ENCODE peak calls at places on chromosomes 6 and 20, in six cellular contexts. One of them, this sample, is unnamed.

GRCh38 chr6:109239192-109239917 is 142.9 kb downstream of the CD164 start:
- DNase-seq in hepatocyte: peak
- DNase-seq in naive thymus-derived CD4-positive, alpha-beta T cell: no peak
- DNase-seq in DND-41: no peak
- DNase-seq in CD8-positive, alpha-beta T cell: no peak
- DNase-seq in IMR-90: no peak
- DNase-seq in this sample: no peak

GRCh38 chr6:36851149-36851614 is 11.9 kb upstream of the CPNE5 start:
- DNase-seq in hepatocyte: peak
- DNase-seq in IMR-90: peak
- DNase-seq in DND-41: peak
- DNase-seq in CD8-positive, alpha-beta T cell: no peak
- DNase-seq in naive thymus-derived CD4-positive, alpha-beta T cell: no peak
- DNase-seq in this sample: peak

GRCh38 chr20:14991023-14991422 is 653.6 kb upstream of the FLRT3 start:
- DNase-seq in IMR-90: no peak
- DNase-seq in hepatocyte: peak
- DNase-seq in CD8-positive, alpha-beta T cell: no peak
- DNase-seq in DND-41: no peak
- DNase-seq in naive thymus-derived CD4-positive, alpha-beta T cell: no peak
- DNase-seq in this sample: no peak

GRCh38 chr6:162973141-162973872 is 245.5 kb downstream of the PACRG start:
- DNase-seq in hepatocyte: no peak
- DNase-seq in naive thymus-derived CD4-positive, alpha-beta T cell: no peak
- DNase-seq in IMR-90: no peak
- DNase-seq in DND-41: no peak
- DNase-seq in CD8-positive, alpha-beta T cell: no peak
- DNase-seq in this sample: no peak

GRCh38 chr6:108587258-108588059 is 26.7 kb downstream of the FOXO3 start:
- DNase-seq in IMR-90: peak
- DNase-seq in CD8-positive, alpha-beta T cell: no peak
- DNase-seq in DND-41: no peak
- DNase-seq in naive thymus-derived CD4-positive, alpha-beta T cell: no peak
- DNase-seq in hepatocyte: peak
- DNase-seq in this sample: no peak

GRCh38 chr6:88839280-88839679 is 124.1 kb downstream of the RNGTT start:
- DNase-seq in IMR-90: no peak
- DNase-seq in hepatocyte: no peak
- DNase-seq in CD8-positive, alpha-beta T cell: no peak
- DNase-seq in DND-41: no peak
- DNase-seq in naive thymus-derived CD4-positive, alpha-beta T cell: no peak
- DNase-seq in this sample: no peak

GRCh38 chr6:11202513-11203305 is 29.8 kb downstream of the NEDD9 start:
- DNase-seq in CD8-positive, alpha-beta T cell: no peak
- DNase-seq in DND-41: no peak
- DNase-seq in IMR-90: peak
- DNase-seq in naive thymus-derived CD4-positive, alpha-beta T cell: no peak
- DNase-seq in hepatocyte: no peak
- DNase-seq in this sample: no peak

GRCh38 chr20:13007596-13007995 is 1.2 kb upstream of the SPTLC3 start:
- DNase-seq in naive thymus-derived CD4-positive, alpha-beta T cell: no peak
- DNase-seq in CD8-positive, alpha-beta T cell: no peak
- DNase-seq in DND-41: no peak
- DNase-seq in IMR-90: no peak
- DNase-seq in hepatocyte: no peak
- DNase-seq in this sample: no peak

GRCh38 chr6:84764332-84765049 is at the start of gene TBX18:
- DNase-seq in hepatocyte: peak
- DNase-seq in CD8-positive, alpha-beta T cell: no peak
- DNase-seq in DND-41: no peak
- DNase-seq in naive thymus-derived CD4-positive, alpha-beta T cell: no peak
- DNase-seq in IMR-90: peak
- DNase-seq in this sample: peak

GRCh38 chr20:19828233-19828632 is 70.2 kb downstream of the RIN2 start:
- DNase-seq in DND-41: peak
- DNase-seq in IMR-90: peak
- DNase-seq in naive thymus-derived CD4-positive, alpha-beta T cell: no peak
- DNase-seq in CD8-positive, alpha-beta T cell: no peak
- DNase-seq in hepatocyte: peak
- DNase-seq in this sample: peak

GRCh38 chr6:15247750-15248450 is 2.0 kb downstream of the JARID2 start:
- DNase-seq in DND-41: peak
- DNase-seq in hepatocyte: peak
- DNase-seq in naive thymus-derived CD4-positive, alpha-beta T cell: peak
- DNase-seq in CD8-positive, alpha-beta T cell: peak
- DNase-seq in IMR-90: peak
- DNase-seq in this sample: peak

GRCh38 chr20:56566621-56567020 is 33.6 kb downstream of the FAM209B start:
- DNase-seq in IMR-90: no peak
- DNase-seq in CD8-positive, alpha-beta T cell: no peak
- DNase-seq in DND-41: no peak
- DNase-seq in hepatocyte: peak
- DNase-seq in naive thymus-derived CD4-positive, alpha-beta T cell: no peak
- DNase-seq in this sample: peak

GRCh38 chr6:134802426-134803058 is 147.4 kb downstream of the ALDH8A1 start:
- DNase-seq in IMR-90: peak
- DNase-seq in CD8-positive, alpha-beta T cell: no peak
- DNase-seq in DND-41: no peak
- DNase-seq in hepatocyte: no peak
- DNase-seq in naive thymus-derived CD4-positive, alpha-beta T cell: no peak
- DNase-seq in this sample: peak

GRCh38 chr20:57657537-57658446 is 37.6 kb upstream of the ZBP1 start:
- DNase-seq in naive thymus-derived CD4-positive, alpha-beta T cell: peak
- DNase-seq in DND-41: peak
- DNase-seq in hepatocyte: no peak
- DNase-seq in IMR-90: no peak
- DNase-seq in CD8-positive, alpha-beta T cell: peak
- DNase-seq in this sample: no peak

GRCh38 chr6:105593805-105594231 is 190.9 kb upstream of the PREP start:
- DNase-seq in naive thymus-derived CD4-positive, alpha-beta T cell: no peak
- DNase-seq in hepatocyte: no peak
- DNase-seq in DND-41: no peak
- DNase-seq in CD8-positive, alpha-beta T cell: no peak
- DNase-seq in IMR-90: peak
- DNase-seq in this sample: no peak

GRCh38 chr6:85468326-85468725 is 18.4 kb downstream of the NT5E start:
- DNase-seq in IMR-90: peak
- DNase-seq in hepatocyte: no peak
- DNase-seq in DND-41: no peak
- DNase-seq in naive thymus-derived CD4-positive, alpha-beta T cell: no peak
- DNase-seq in CD8-positive, alpha-beta T cell: no peak
- DNase-seq in this sample: peak

GRCh38 chr6:134453792-134454510 is 136.0 kb upstream of the SGK1 start:
- DNase-seq in naive thymus-derived CD4-positive, alpha-beta T cell: no peak
- DNase-seq in CD8-positive, alpha-beta T cell: no peak
- DNase-seq in hepatocyte: no peak
- DNase-seq in DND-41: no peak
- DNase-seq in IMR-90: no peak
- DNase-seq in this sample: peak

GRCh38 chr6:32967151-32968091 is 973 bp upstream of the BRD2 start:
- DNase-seq in DND-41: peak
- DNase-seq in IMR-90: peak
- DNase-seq in naive thymus-derived CD4-positive, alpha-beta T cell: no peak
- DNase-seq in hepatocyte: peak
- DNase-seq in CD8-positive, alpha-beta T cell: no peak
- DNase-seq in this sample: peak

GRCh38 chr6:46799657-46800056 is 6.5 kb downstream of the MEP1A start:
- DNase-seq in CD8-positive, alpha-beta T cell: no peak
- DNase-seq in DND-41: no peak
- DNase-seq in hepatocyte: no peak
- DNase-seq in IMR-90: no peak
- DNase-seq in naive thymus-derived CD4-positive, alpha-beta T cell: no peak
- DNase-seq in this sample: no peak

GRCh38 chr6:46792635-46793034 is 554 bp upstream of the MEP1A start:
- DNase-seq in DND-41: no peak
- DNase-seq in IMR-90: no peak
- DNase-seq in naive thymus-derived CD4-positive, alpha-beta T cell: no peak
- DNase-seq in CD8-positive, alpha-beta T cell: no peak
- DNase-seq in hepatocyte: no peak
- DNase-seq in this sample: no peak

GRCh38 chr6:46794068-46794467 is 879 bp downstream of the MEP1A start:
- DNase-seq in DND-41: no peak
- DNase-seq in naive thymus-derived CD4-positive, alpha-beta T cell: no peak
- DNase-seq in IMR-90: no peak
- DNase-seq in hepatocyte: peak
- DNase-seq in CD8-positive, alpha-beta T cell: no peak
- DNase-seq in this sample: no peak

GRCh38 chr6:46793138-46793537 is at the start of gene MEP1A:
- DNase-seq in hepatocyte: peak
- DNase-seq in CD8-positive, alpha-beta T cell: no peak
- DNase-seq in IMR-90: no peak
- DNase-seq in DND-41: no peak
- DNase-seq in naive thymus-derived CD4-positive, alpha-beta T cell: no peak
- DNase-seq in this sample: no peak

GRCh38 chr6:46796842-46797241 is 3.7 kb downstream of the MEP1A start:
- DNase-seq in CD8-positive, alpha-beta T cell: no peak
- DNase-seq in hepatocyte: no peak
- DNase-seq in naive thymus-derived CD4-positive, alpha-beta T cell: no peak
- DNase-seq in DND-41: no peak
- DNase-seq in IMR-90: no peak
- DNase-seq in this sample: no peak
- H3K27ac ChIP-seq in CD8-positive, alpha-beta T cell: no peak
- H3K27ac ChIP-seq in hepatocyte: no peak
- H3K27ac ChIP-seq in naive thymus-derived CD4-positive, alpha-beta T cell: no peak
- H3K27ac ChIP-seq in DND-41: no peak
- H3K27ac ChIP-seq in IMR-90: no peak
- H3K27ac ChIP-seq in this sample: no peak

DNA sequence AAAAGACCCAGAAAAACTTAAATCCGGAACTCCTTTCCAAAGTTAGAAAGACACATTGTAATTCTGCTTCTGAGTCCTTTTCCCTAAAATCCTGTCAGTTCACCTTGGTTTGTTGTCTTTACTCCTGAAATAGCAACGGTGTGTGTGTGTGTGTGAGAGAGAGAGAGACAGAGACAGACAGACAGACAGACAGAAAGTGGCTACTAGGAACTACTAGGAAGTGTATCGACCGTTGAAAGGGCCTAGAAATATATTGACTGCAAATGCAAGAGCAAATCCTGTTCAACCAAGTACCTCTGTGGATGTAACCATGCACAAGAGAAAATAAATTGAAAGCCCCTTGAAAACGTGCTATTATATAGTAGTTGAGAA is 100.0 kb upstream of the MLIP start:
- DNase-seq in naive thymus-derived CD4-positive, alpha-beta T cell: no peak
- DNase-seq in DND-41: no peak
- DNase-seq in IMR-90: no peak
- DNase-seq in hepatocyte: no peak
- DNase-seq in CD8-positive, alpha-beta T cell: no peak
- DNase-seq in this sample: no peak
- H3K27ac ChIP-seq in naive thymus-derived CD4-positive, alpha-beta T cell: no peak
- H3K27ac ChIP-seq in DND-41: no peak
- H3K27ac ChIP-seq in IMR-90: no peak
- H3K27ac ChIP-seq in hepatocyte: peak
- H3K27ac ChIP-seq in CD8-positive, alpha-beta T cell: no peak
- H3K27ac ChIP-seq in this sample: no peak

GRCh38 chr6:29734046-29735018 is 11.1 kb downstream of the HLA-F start:
- DNase-seq in CD8-positive, alpha-beta T cell: no peak
- DNase-seq in DND-41: no peak
- DNase-seq in IMR-90: no peak
- DNase-seq in hepatocyte: no peak
- DNase-seq in naive thymus-derived CD4-positive, alpha-beta T cell: no peak
- DNase-seq in this sample: no peak

GRCh38 chr6:29739136-29739881 is 16.1 kb downstream of the HLA-F start:
- DNase-seq in hepatocyte: no peak
- DNase-seq in DND-41: no peak
- DNase-seq in CD8-positive, alpha-beta T cell: no peak
- DNase-seq in naive thymus-derived CD4-positive, alpha-beta T cell: no peak
- DNase-seq in IMR-90: peak
- DNase-seq in this sample: no peak

GRCh38 chr6:29736563-29736962 is 13.3 kb downstream of the HLA-F start:
- DNase-seq in naive thymus-derived CD4-positive, alpha-beta T cell: no peak
- DNase-seq in CD8-positive, alpha-beta T cell: no peak
- DNase-seq in hepatocyte: no peak
- DNase-seq in IMR-90: no peak
- DNase-seq in DND-41: no peak
- DNase-seq in this sample: no peak

GRCh38 chr6:29739882-29740261 is 16.6 kb downstream of the HLA-F start:
- DNase-seq in hepatocyte: no peak
- DNase-seq in DND-41: no peak
- DNase-seq in CD8-positive, alpha-beta T cell: no peak
- DNase-seq in IMR-90: peak
- DNase-seq in naive thymus-derived CD4-positive, alpha-beta T cell: no peak
- DNase-seq in this sample: no peak

DNA sequence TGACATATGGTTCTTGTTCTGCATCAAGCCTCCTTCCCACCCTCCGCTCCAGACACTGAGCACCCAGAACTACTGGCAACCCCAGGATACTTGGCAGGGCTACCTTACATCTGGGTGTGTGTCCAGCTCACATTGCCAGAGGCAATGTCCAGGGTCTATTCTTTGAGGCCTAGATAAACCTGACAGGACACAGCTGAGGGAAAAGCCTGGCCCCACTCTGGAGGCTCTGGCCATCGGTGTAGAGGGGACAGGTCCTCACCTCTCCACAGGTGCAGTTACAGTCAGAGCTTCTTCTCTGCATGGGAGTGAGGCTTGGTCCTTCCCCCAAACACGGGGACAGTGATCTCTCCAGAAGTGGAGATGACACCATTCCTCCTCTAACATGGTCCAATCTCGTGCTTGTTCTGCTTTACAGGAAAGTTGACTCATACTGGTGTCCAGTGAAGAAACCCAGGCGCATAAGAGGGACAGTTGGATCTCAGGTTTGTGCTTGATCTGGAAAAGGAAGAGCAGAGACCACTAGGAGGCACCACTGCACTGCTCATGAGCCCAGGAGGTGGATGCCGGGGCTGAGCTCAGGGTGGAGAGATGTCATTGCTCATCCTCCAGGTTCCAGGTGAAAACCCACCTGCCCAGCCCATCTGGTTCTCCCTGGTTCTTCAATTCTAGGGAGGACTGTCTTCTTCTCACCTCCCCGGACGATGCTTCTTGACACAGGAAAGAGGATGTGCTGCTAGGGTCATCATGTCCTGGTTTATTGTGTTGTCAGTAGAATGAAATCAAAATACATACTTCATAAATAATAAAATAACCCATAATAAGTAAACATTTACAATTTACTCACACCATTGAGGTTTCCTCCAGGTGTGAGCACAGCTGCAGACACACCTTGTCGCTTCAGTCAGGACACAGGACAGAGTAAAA is 14.7 kb downstream of the HLA-F start:
- DNase-seq in naive thymus-derived CD4-positive, alpha-beta T cell: peak
- DNase-seq in CD8-positive, alpha-beta T cell: peak
- DNase-seq in hepatocyte: peak
- DNase-seq in IMR-90: peak
- DNase-seq in DND-41: peak
- DNase-seq in this sample: peak
- H3K27ac ChIP-seq in naive thymus-derived CD4-positive, alpha-beta T cell: no peak
- H3K27ac ChIP-seq in CD8-positive, alpha-beta T cell: no peak
- H3K27ac ChIP-seq in hepatocyte: no peak
- H3K27ac ChIP-seq in IMR-90: no peak
- H3K27ac ChIP-seq in DND-41: no peak
- H3K27ac ChIP-seq in this sample: no peak

DNA sequence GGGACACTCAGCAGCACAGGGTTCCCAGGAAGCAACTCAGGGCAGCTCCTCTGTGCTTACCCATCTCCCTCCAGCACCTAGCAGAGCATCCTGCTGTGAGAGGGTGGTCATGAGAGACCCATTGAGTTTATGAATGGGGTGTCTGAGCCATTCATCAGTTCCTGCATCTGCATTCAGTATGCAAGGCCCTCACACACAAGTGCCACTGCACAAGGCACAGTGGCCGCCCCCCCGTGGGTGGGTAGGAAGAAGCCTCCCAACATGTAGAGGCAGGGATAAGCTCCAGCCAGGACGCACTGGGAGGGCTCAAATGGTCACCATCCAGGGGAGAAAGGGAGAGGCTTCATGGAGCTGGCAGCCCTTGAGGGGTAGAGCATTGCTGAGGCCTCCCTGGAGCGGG is 43.0 kb downstream of the FOXP4 start:
- DNase-seq in hepatocyte: no peak
- DNase-seq in CD8-positive, alpha-beta T cell: no peak
- DNase-seq in IMR-90: no peak
- DNase-seq in naive thymus-derived CD4-positive, alpha-beta T cell: no peak
- DNase-seq in DND-41: no peak
- DNase-seq in this sample: no peak
- H3K27ac ChIP-seq in hepatocyte: no peak
- H3K27ac ChIP-seq in CD8-positive, alpha-beta T cell: no peak
- H3K27ac ChIP-seq in IMR-90: no peak
- H3K27ac ChIP-seq in naive thymus-derived CD4-positive, alpha-beta T cell: no peak
- H3K27ac ChIP-seq in DND-41: no peak
- H3K27ac ChIP-seq in this sample: no peak

This sample was measured in PC-9.